ENCODE peak calls at places on chromosomes 4 and X, in five cellular contexts. C, S, L, M and P are unnamed samples.

GRCh38 chr4:96004341-96004740 is 164.4 kb downstream of the PDHA2 start:
- DNase-seq in C (no peak), M (no peak), S (no peak), L (no peak), P (no peak)

GRCh38 chr4:40228497-40229365 is 31.9 kb downstream of the RHOH start:
- DNase-seq in C (no peak), M (peak), L (no peak), S (no peak), P (no peak)

GRCh38 chr4:86965019-86965976 is 30.5 kb downstream of the AFF1 start:
- DNase-seq in L (peak), C (no peak), S (no peak), M (no peak), P (no peak)

GRCh38 chrX:38166478-38167083 is 54.1 kb downstream of the SRPX start:
- DNase-seq in S (no peak), M (peak), C (no peak), L (no peak), P (peak)

GRCh38 chr4:150139297-150139696 is 61.1 kb downstream of the DCLK2 start:
- DNase-seq in S (no peak), L (no peak), M (no peak), C (no peak), P (no peak)

GRCh38 chrX:568341-568740 is 62.2 kb upstream of the SHOX start:
- DNase-seq in M (no peak), C (no peak), S (no peak), L (no peak), P (no peak)

GRCh38 chr4:10664408-10664807 is 20.2 kb downstream of the CLNK start:
- DNase-seq in M (peak), S (no peak), C (no peak), L (no peak), P (peak)

GRCh38 chr4:832536-832935 is 6.6 kb upstream of the CPLX1 start:
- DNase-seq in C (no peak), M (no peak), S (no peak), L (no peak), P (no peak)

GRCh38 chrX:100341111-100341510 is 69.0 kb downstream of the PCDH19 start:
- DNase-seq in L (no peak), M (no peak), C (no peak), S (no peak), P (no peak)

GRCh38 chrX:68834371-68835103 is 5.7 kb downstream of the EFNB1 start:
- DNase-seq in L (no peak), S (no peak), M (no peak), C (no peak), P (no peak)

GRCh38 chrX:9622128-9622527 is 143.5 kb downstream of the GPR143 start:
- DNase-seq in M (no peak), L (no peak), S (no peak), C (no peak), P (no peak)

GRCh38 chr4:44988011-44988410 is 261.7 kb upstream of the GNPDA2 start:
- DNase-seq in C (no peak), S (no peak), L (no peak), M (no peak), P (no peak)

GRCh38 chr4:76540496-76540895 is 105.5 kb downstream of the SHROOM3 start:
- DNase-seq in C (no peak), M (no peak), S (no peak), L (no peak), P (no peak)

GRCh38 chr4:17310269-17310652 is 201.6 kb downstream of the QDPR start:
- DNase-seq in C (no peak), M (no peak), L (no peak), S (no peak), P (peak)

GRCh38 chrX:42098897-42099296 is 175.5 kb upstream of the CASK start:
- DNase-seq in S (no peak), L (no peak), C (no peak), M (no peak), P (no peak)

GRCh38 chr4:1208266-1208961 is 36.0 kb upstream of the SPON2 start:
- DNase-seq in M (no peak), C (no peak), L (no peak), S (no peak), P (no peak)